ENCODE peak calls at places on chromosomes 1 and 21, in four cellular contexts. B is HepG2, Y is GM12878, O is K562. L is an unnamed sample.
A peak's percentile ranks its signal among the peaks of the same experiment; 100 is the strongest.

GRCh38 chr1:24830680-24831272 is 85.5 kb downstream of the CLIC4 start:
- DNase-seq in B (peak; percentile 62), Y (no peak), O (peak; percentile 68), L (peak; percentile 82)

GRCh38 chr21:36747815-36748381 is 49.0 kb downstream of the SIM2 start:
- DNase-seq in B (peak; percentile 23), Y (no peak), O (peak; percentile 70), L (peak; percentile 85)

GRCh38 chr1:117930484-117930883 is 945 bp downstream of the WDR3 start:
- DNase-seq in B (no peak), Y (no peak), O (peak; percentile 16), L (peak; percentile 5)

GRCh38 chr1:8025671-8026144 is 401 bp downstream of the ERRFI1 start:
- DNase-seq in B (no peak), Y (no peak), O (no peak), L (no peak)

GRCh38 chr1:25517476-25518394 is 25.7 kb upstream of the LDLRAP1 start:
- DNase-seq in B (no peak), Y (no peak), O (peak; percentile 69), L (peak; percentile 89)

GRCh38 chr1:219318826-219319225 is 145.1 kb downstream of the LYPLAL1 start:
- DNase-seq in B (no peak), Y (no peak), O (no peak), L (no peak)

GRCh38 chr21:33025471-33026298 is at the start of gene OLIG2:
- DNase-seq in B (no peak), Y (no peak), O (no peak), L (peak; percentile 98)

GRCh38 chr1:205998457-205999241 is 4.5 kb downstream of the RAB7B start:
- DNase-seq in B (no peak), Y (no peak), O (no peak), L (peak; percentile 42)

GRCh38 chr1:210696709-210697108 is 368.0 kb downstream of the HHAT start:
- DNase-seq in B (no peak), Y (peak; percentile 67), O (no peak), L (no peak)

GRCh38 chr1:218425647-218426342 is 80.7 kb downstream of the TGFB2 start:
- DNase-seq in B (peak; percentile 72), Y (no peak), O (no peak), L (no peak)

GRCh38 chr1:160711528-160712311 is at the start of gene CD48:
- DNase-seq in B (no peak), Y (no peak), O (no peak), L (no peak)

GRCh38 chr1:196180847-196181593 is 427.2 kb downstream of the KCNT2 start:
- DNase-seq in B (no peak), Y (no peak), O (peak; percentile 32), L (no peak)

GRCh38 chr21:37866027-37866426 is 50.2 kb downstream of the KCNJ6 start:
- DNase-seq in B (no peak), Y (no peak), O (no peak), L (no peak)

GRCh38 chr1:108692724-108693655 is 880 bp downstream of the PRPF38B start:
- DNase-seq in B (peak; percentile 65), Y (peak; percentile 31), O (peak; percentile 81), L (peak; percentile 64)

GRCh38 chr1:206725053-206725963 is 40.6 kb downstream of the MAPKAPK2 start:
- DNase-seq in B (peak; percentile 18), Y (no peak), O (peak; percentile 82), L (peak; percentile 81)

GRCh38 chr1:13583592-13583963 is at the start of gene PDPN:
- DNase-seq in B (no peak), Y (no peak), O (no peak), L (peak; percentile 89)

GRCh38 chr1:243575070-243575469 is 275.0 kb downstream of the AKT3 start:
- DNase-seq in B (no peak), Y (no peak), O (no peak), L (no peak)

GRCh38 chr1:41444246-41444645 is 40.2 kb downstream of the EDN2 start:
- DNase-seq in B (no peak), Y (no peak), O (peak; percentile 37), L (no peak)

GRCh38 chr1:165645654-165646366 is 14.8 kb downstream of the MGST3 start:
- DNase-seq in B (peak; percentile 57), Y (no peak), O (peak; percentile 65), L (no peak)

GRCh38 chr21:29738730-29739129 is 201.1 kb downstream of the GRIK1 start:
- DNase-seq in B (no peak), Y (no peak), O (no peak), L (no peak)

GRCh38 chr1:162663589-162664030 is 31.3 kb downstream of the DDR2 start:
- DNase-seq in B (no peak), Y (no peak), O (peak; percentile 23), L (peak; percentile 8)

GRCh38 chr1:58397187-58397820 is 149.2 kb downstream of the OMA1 start:
- DNase-seq in B (peak; percentile 12), Y (no peak), O (no peak), L (no peak)

GRCh38 chr21:44871576-44872265 is 1.8 kb downstream of the PTTG1IP start:
- DNase-seq in B (peak; percentile 71), Y (no peak), O (peak; percentile 50), L (no peak)

GRCh38 chr1:30673395-30673794 is 50.0 kb downstream of the MATN1 start:
- DNase-seq in B (no peak), Y (no peak), O (no peak), L (no peak)

GRCh38 chr1:119294728-119295127 is 73.9 kb upstream of the HAO2 start:
- DNase-seq in B (peak; percentile 61), Y (no peak), O (no peak), L (peak; percentile 64)

GRCh38 chr1:233657466-233657865 is 43.6 kb downstream of the KCNK1 start:
- DNase-seq in B (no peak), Y (no peak), O (no peak), L (no peak)

GRCh38 chr1:183023146-183023600 is at the start of gene LAMC1:
- DNase-seq in B (peak; percentile 81), Y (no peak), O (peak; percentile 44), L (peak; percentile 95)

GRCh38 chr1:112866151-112866550 is 89.8 kb downstream of the SLC16A1 start:
- DNase-seq in B (no peak), Y (no peak), O (no peak), L (no peak)

GRCh38 chr1:214219916-214220315 is 61.0 kb upstream of the SMYD2 start:
- DNase-seq in B (peak; percentile 54), Y (no peak), O (no peak), L (no peak)

GRCh38 chr1:87820667-87821066 is 492.0 kb downstream of the LMO4 start:
- DNase-seq in B (no peak), Y (no peak), O (no peak), L (no peak)

GRCh38 chr1:110620250-110620615 is 14.1 kb upstream of the KCNA2 start:
- DNase-seq in B (no peak), Y (no peak), O (no peak), L (no peak)

GRCh38 chr1:66084442-66084841 is 291.7 kb downstream of the PDE4B start:
- DNase-seq in B (no peak), Y (no peak), O (no peak), L (peak; percentile 47)

GRCh38 chr1:85629532-85629920 is 49.0 kb downstream of the CCN1 start:
- DNase-seq in B (peak; percentile 74), Y (no peak), O (no peak), L (no peak)

GRCh38 chr1:211698161-211699026 is 23.0 kb upstream of the NEK2 start:
- DNase-seq in B (peak; percentile 74), Y (peak; percentile 55), O (peak; percentile 91), L (peak; percentile 89)

GRCh38 chr1:212489284-212489859 is 56.7 kb downstream of the NENF start:
- DNase-seq in B (no peak), Y (no peak), O (no peak), L (no peak)

GRCh38 chr1:223713546-223714420 is 1.4 kb downstream of the CAPN2 start:
- DNase-seq in B (no peak), Y (no peak), O (peak; percentile 42), L (no peak)
- TF ChIP-seq JUNB in B (no peak), Y (no peak), O (no peak), L (no peak)

DNA sequence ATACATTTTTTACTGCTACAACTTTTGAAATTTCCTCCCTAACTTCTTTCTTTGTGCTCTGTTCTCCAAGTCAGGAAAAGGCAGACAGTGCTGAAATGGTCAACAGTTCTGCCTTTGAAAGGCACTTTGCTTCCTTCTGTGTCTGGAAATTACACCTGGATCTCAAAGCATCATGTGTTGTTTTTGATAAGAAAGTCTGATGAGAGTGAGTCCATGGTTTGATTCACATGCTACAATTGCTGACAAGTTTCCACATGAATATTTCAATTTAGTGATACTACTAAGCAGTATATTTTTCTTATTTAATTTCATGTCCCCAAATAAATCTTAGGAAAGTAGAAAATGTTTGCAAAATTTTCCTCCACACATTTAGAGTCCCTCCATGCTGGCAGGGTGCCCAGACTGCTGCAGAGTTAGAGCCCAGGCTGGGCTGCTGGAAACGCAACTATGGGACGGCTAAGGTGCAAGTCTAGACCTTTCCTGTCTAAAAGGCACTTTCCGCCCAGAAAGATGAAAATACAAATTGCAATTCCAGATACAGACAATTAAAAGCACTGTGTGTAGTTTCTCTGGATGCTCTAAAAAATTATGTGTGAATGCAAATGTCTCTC is 96.6 kb upstream of the RUNX1 start:
- DNase-seq in B (no peak), Y (no peak), O (no peak), L (no peak)
- TF ChIP-seq CREB1 in B (no peak), Y (no peak), O (no peak), L (no peak)

GRCh38 chr1:21042920-21043605 is 133.6 kb downstream of the EIF4G3 start:
- DNase-seq in B (no peak), Y (no peak), O (no peak), L (no peak)
- TF ChIP-seq JUNB in B (no peak), Y (no peak), O (no peak), L (no peak)

DNA sequence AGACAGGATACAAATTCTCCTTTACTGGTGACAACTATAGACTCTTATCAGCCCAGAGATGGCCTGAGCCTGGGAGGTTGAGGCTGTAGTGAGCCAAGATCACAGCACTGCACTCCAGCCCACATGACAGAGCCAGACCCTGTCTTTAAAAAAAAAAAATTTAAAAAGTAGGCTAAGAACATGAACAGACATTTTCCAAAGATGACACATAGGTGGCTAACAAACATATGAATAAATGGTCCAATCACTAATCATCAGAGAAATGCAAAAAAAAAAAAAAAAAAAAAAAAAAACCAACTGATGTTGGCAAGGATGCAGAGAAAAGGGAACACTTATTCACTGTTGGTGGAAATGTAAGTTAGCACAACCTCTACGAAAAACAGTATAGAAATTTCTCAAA is 65.0 kb downstream of the TOR3A start:
- DNase-seq in B (no peak), Y (no peak), O (no peak), L (no peak)
- TF ChIP-seq CREB1 in B (no peak), Y (no peak), O (no peak), L (no peak)

GRCh38 chr1:145999321-146000024 is 3.1 kb upstream of the TXNIP start:
- DNase-seq in B (no peak), Y (no peak), O (no peak), L (no peak)
- TF ChIP-seq JUNB in B (no peak), Y (no peak), O (no peak), L (no peak)

L was measured in GM23338.